ENCODE peak calls at places on chromosomes 7 and 10, in six cellular contexts. R, E, A, U, D and J are unnamed samples.

GRCh38 chr10:15627617-15628196 is 92.0 kb downstream of the ITGA8 start:
- DNase-seq in D (peak), E (no peak), A (no peak), R (no peak), U (no peak), J (no peak)

GRCh38 chr7:118104812-118105441 is 79.0 kb upstream of the LSM8 start:
- DNase-seq in D (peak), A (no peak), R (peak), U (no peak), E (no peak), J (peak)

GRCh38 chr7:41733063-41733398 is 30.1 kb upstream of the INHBA start:
- DNase-seq in E (no peak), A (no peak), D (peak), R (no peak), U (peak), J (peak)

GRCh38 chr7:28556036-28556435 is 143.7 kb downstream of the CREB5 start:
- DNase-seq in U (no peak), A (no peak), D (no peak), E (no peak), R (no peak), J (no peak)

GRCh38 chr10:79136227-79137005 is 67.7 kb downstream of the ZMIZ1 start:
- DNase-seq in A (no peak), R (no peak), D (no peak), E (no peak), U (no peak), J (no peak)

GRCh38 chr7:149218469-149219420 is 20.7 kb upstream of the ZNF212 start:
- DNase-seq in D (peak), R (no peak), U (no peak), A (no peak), E (no peak), J (peak)

GRCh38 chr7:8516976-8517375 is 83.6 kb downstream of the NXPH1 start:
- DNase-seq in A (no peak), E (no peak), R (no peak), D (no peak), U (no peak), J (no peak)

GRCh38 chr10:79112898-79113431 is 44.2 kb downstream of the ZMIZ1 start:
- DNase-seq in E (peak), A (peak), D (peak), R (peak), U (no peak), J (peak)

GRCh38 chr7:136958016-136958415 is 89.6 kb downstream of the CHRM2 start:
- DNase-seq in E (no peak), R (no peak), U (no peak), D (peak), A (no peak), J (peak)

GRCh38 chr10:77687621-77688020 is 50.0 kb upstream of the KCNMA1 start:
- DNase-seq in D (no peak), U (no peak), A (no peak), E (no peak), R (no peak), J (no peak)

GRCh38 chr7:131057015-131057518 is 270.6 kb upstream of the MKLN1 start:
- DNase-seq in U (no peak), D (peak), R (peak), A (peak), E (no peak), J (peak)

GRCh38 chr7:28125381-28126046 is 55.1 kb downstream of the JAZF1 start:
- DNase-seq in A (no peak), E (no peak), D (peak), R (peak), U (no peak), J (peak)

GRCh38 chr10:124674768-124675222 is 69.4 kb downstream of the FAM53B start:
- DNase-seq in R (no peak), D (no peak), A (no peak), E (no peak), U (no peak), J (no peak)

GRCh38 chr10:76160758-76161555 is 729.5 kb downstream of the LRMDA start:
- DNase-seq in D (peak), R (no peak), E (no peak), A (no peak), U (no peak), J (peak)

GRCh38 chr7:141671705-141672496 is 30.1 kb downstream of the DENND11 start:
- DNase-seq in R (peak), A (no peak), D (no peak), E (no peak), U (no peak), J (no peak)

GRCh38 chr10:28686835-28687682 is 9.7 kb downstream of the BAMBI start:
- DNase-seq in E (no peak), U (no peak), A (no peak), D (no peak), R (peak), J (no peak)

GRCh38 chr10:101762736-101763135 is 13.2 kb downstream of the FGF8 start:
- DNase-seq in A (no peak), D (no peak), R (no peak), U (no peak), E (no peak), J (no peak)

GRCh38 chr10:133325392-133325760 is 11.3 kb downstream of the CALY start:
- DNase-seq in R (peak), D (no peak), U (no peak), E (no peak), A (no peak), J (no peak)

GRCh38 chr7:152085116-152085515 is 59.6 kb downstream of the GALNT11 start:
- DNase-seq in R (no peak), A (no peak), D (no peak), E (no peak), U (no peak), J (no peak)

GRCh38 chr10:86218842-86219241 is 147.8 kb downstream of the GRID1 start:
- DNase-seq in U (no peak), D (no peak), A (no peak), R (no peak), E (no peak), J (no peak)

GRCh38 chr7:112448376-112448775 is 1.9 kb upstream of the IFRD1 start:
- DNase-seq in E (no peak), D (no peak), U (no peak), R (no peak), A (no peak), J (no peak)

GRCh38 chr10:50393784-50394183 is 142.5 kb upstream of the ASAH2 start:
- DNase-seq in U (peak), R (peak), D (peak), E (no peak), A (no peak), J (peak)

GRCh38 chr10:44911081-44911540 is at the start of gene TMEM72:
- DNase-seq in A (no peak), E (no peak), R (no peak), U (no peak), D (no peak), J (no peak)

GRCh38 chr7:137933270-137934017 is 68.4 kb downstream of the CREB3L2 start:
- DNase-seq in R (peak), A (no peak), U (no peak), E (peak), D (peak), J (peak)

GRCh38 chr7:112386619-112387018 is 63.6 kb upstream of the IFRD1 start:
- DNase-seq in D (no peak), A (no peak), U (no peak), E (no peak), R (no peak), J (no peak)

GRCh38 chr7:16753932-16754571 is 497 bp downstream of the TSPAN13 start:
- DNase-seq in R (peak), U (no peak), E (peak), D (peak), A (no peak), J (peak)

GRCh38 chr7:106947244-106947728 is 82.2 kb downstream of the PIK3CG start:
- DNase-seq in D (peak), R (peak), U (peak), A (peak), E (no peak), J (peak)

GRCh38 chr7:84783161-84783803 is 403.6 kb downstream of the SEMA3D start:
- DNase-seq in D (peak), A (no peak), R (peak), E (no peak), U (no peak), J (peak)

GRCh38 chr10:79381804-79382221 is 34.5 kb downstream of the PPIF start:
- DNase-seq in R (peak), A (no peak), E (peak), U (no peak), D (peak), J (peak)

GRCh38 chr10:119305860-119306513 is 98.6 kb downstream of the GRK5 start:
- DNase-seq in D (peak), R (peak), A (peak), U (peak), E (peak), J (peak)

GRCh38 chr7:152521420-152522337 is 85.9 kb upstream of the KMT2C start:
- DNase-seq in E (no peak), A (no peak), U (peak), R (no peak), D (no peak), J (no peak)

GRCh38 chr7:74271742-74272141 is 17.5 kb upstream of the CLIP2 start:
- DNase-seq in E (no peak), A (no peak), U (peak), R (no peak), D (no peak), J (no peak)

GRCh38 chr7:44637788-44638594 is 31.6 kb downstream of the OGDH start:
- DNase-seq in D (peak), R (peak), E (peak), A (peak), U (peak), J (peak)

GRCh38 chr10:117137911-117138642 is at the start of gene VAX1:
- DNase-seq in E (no peak), D (no peak), R (no peak), A (no peak), U (no peak), J (no peak)

GRCh38 chr10:14466256-14466655 is 135.5 kb upstream of the FRMD4A start:
- DNase-seq in E (no peak), A (no peak), D (peak), U (no peak), R (no peak), J (peak)

GRCh38 chr10:11177926-11178453 is 160.3 kb downstream of the CELF2 start:
- DNase-seq in R (no peak), A (no peak), E (no peak), D (no peak), U (no peak), J (no peak)

GRCh38 chr10:11181996-11182395 is 164.3 kb downstream of the CELF2 start:
- DNase-seq in R (no peak), A (no peak), U (no peak), E (no peak), D (peak), J (peak)

GRCh38 chr10:11178606-11179221 is 161.0 kb downstream of the CELF2 start:
- DNase-seq in R (no peak), U (no peak), A (no peak), E (no peak), D (peak), J (peak)

GRCh38 chr10:11180228-11180627 is 162.6 kb downstream of the CELF2 start:
- DNase-seq in A (no peak), U (no peak), E (no peak), D (no peak), R (no peak), J (no peak)

DNA sequence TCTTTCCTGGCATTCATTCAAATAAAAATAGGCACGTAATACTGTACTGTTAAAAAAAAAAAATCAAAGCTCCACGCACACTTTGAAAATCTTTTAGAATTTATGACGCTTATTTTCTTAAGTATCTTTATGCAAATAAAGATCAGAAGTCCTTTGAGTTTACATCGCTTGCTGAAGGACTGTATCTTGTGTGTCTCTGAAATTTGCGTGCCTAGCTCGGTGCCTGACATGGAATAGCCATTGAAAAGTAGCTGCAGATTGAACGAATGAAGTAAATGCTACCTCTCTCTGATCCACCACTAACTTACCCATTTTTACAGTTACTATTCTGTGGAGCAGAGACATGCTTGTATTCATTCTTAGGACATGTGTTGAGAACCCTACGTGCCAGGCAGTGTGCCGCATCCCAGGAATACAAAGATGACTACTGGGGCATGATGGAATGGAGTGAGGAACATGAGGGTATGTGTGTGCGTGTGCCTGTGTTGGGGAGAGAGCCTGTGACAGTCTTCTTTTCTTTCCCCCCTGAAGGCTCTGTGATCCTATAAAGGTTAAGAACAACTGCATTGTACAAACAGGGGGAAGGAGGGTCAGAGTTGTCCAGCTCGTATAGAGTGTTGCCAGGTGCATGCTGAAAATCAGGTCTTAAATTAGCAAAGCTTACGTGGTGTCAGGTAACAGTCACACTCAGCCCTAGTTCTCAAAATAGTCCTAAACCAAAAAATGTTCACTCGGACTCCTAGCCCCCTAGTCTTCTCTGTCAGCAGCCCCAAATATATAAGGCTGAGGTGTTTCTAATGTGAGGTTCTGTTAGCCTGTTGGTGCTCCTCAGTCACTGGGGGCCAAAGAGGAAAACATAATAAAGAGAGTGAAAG is 161.8 kb downstream of the CELF2 start:
- DNase-seq in U (no peak), A (no peak), D (no peak), E (no peak), R (no peak), J (no peak)
- H3K4me3 ChIP-seq in U (no peak), A (no peak), D (no peak), E (no peak), R (no peak), J (no peak)

GRCh38 chr7:100606313-100606712 is 4.2 kb downstream of the PCOLCE start:
- DNase-seq in R (no peak), D (no peak), U (no peak), A (no peak), E (no peak), J (no peak)

GRCh38 chr7:100602889-100603696 is 930 bp downstream of the PCOLCE start:
- DNase-seq in R (peak), A (peak), U (no peak), D (peak), E (peak), J (peak)

GRCh38 chr7:100603697-100604077 is 1.5 kb downstream of the PCOLCE start:
- DNase-seq in U (no peak), R (peak), D (no peak), E (no peak), A (no peak), J (peak)

GRCh38 chr7:100604976-100605911 is 3.1 kb downstream of the PCOLCE start:
- DNase-seq in U (no peak), R (no peak), A (no peak), D (no peak), E (peak), J (no peak)

DNA sequence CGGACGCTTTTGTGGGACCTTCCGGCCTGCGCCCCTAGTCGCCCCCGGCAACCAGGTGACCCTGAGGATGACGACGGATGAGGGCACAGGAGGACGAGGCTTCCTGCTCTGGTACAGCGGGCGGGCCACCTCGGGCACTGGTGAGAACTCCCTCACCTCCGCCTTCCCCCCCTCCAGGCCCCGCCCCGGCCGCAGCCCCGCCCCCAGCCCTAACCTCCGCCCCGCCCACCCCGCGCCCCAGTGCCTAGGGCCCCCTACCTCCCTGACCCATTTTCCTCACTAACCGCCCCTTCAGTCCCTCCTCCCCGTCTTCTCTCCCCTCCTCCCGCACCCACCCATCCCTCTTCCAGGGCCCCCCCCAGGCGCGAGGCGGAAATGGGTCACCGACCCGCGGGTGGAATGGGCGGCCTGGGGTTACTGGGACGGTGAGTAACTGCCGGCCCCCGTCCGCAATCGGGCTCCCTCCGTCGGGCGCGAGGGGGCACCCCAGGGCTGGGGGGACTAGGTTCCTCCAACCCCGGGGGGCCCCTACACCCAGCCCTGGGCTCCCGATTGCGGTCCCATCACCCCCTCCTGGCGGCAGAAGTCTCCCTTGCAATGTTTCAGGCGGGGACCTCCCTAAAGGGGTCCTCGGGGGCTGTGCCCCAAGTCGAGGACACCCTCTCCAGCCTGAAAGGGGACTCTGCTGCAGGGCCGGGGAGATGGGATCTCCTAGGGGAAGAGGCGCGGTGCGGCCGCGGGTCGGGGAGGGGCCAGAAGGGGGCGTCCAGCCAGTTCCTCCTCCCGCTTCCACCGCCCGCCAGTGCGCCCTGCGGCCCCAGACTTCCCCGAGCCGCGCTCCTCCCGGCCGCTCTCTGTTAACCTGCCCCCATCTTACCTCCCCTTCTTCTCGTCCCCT is 2.2 kb downstream of the PCOLCE start:
- DNase-seq in D (no peak), U (peak), R (peak), A (no peak), E (peak), J (peak)
- H3K4me3 ChIP-seq in D (peak), U (peak), R (peak), A (peak), E (peak), J (peak)

GRCh38 chr10:62813453-62813852 is 2.7 kb downstream of the EGR2 start:
- DNase-seq in R (no peak), A (no peak), D (no peak), E (no peak), U (no peak), J (no peak)

GRCh38 chr10:62814901-62815372 is 1.2 kb downstream of the EGR2 start:
- DNase-seq in D (peak), A (no peak), U (no peak), E (peak), R (peak), J (no peak)

GRCh38 chr10:62815373-62816111 is 624 bp downstream of the EGR2 start:
- DNase-seq in R (peak), A (no peak), U (no peak), E (no peak), D (peak), J (no peak)

GRCh38 chr10:62812672-62813439 is 3.3 kb downstream of the EGR2 start:
- DNase-seq in U (no peak), R (no peak), D (no peak), A (no peak), E (no peak), J (no peak)

GRCh38 chr10:62813981-62814380 is 2.2 kb downstream of the EGR2 start:
- DNase-seq in U (no peak), E (no peak), A (no peak), R (no peak), D (no peak), J (no peak)
- H3K4me3 ChIP-seq in U (no peak), E (peak), A (no peak), R (no peak), D (no peak), J (no peak)

DNA sequence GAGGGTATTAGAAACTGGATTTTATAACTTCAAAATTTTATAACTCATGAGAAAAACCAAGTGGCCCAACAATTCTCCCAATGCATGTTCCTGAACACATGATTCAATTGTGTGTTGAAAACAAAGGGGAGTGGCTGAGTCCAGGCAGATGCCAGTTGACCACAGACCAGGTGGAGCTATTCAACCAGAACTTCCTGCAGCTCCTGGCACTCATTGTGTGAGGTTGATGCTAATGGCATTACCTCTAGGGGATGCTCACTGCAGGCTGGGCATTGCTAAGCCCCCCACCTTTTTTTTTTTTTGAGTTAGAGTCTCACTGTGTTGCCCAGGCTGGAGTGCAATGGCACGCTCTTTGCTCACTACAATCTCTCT is 20.3 kb downstream of the MYOF start:
- DNase-seq in E (no peak), U (peak), A (no peak), D (peak), R (peak), J (no peak)
- H3K4me3 ChIP-seq in E (no peak), U (no peak), A (no peak), D (peak), R (no peak), J (no peak)

GRCh38 chr10:102781089-102781920 is 37.6 kb downstream of the WBP1L start:
- DNase-seq in U (no peak), R (no peak), A (no peak), D (no peak), E (no peak), J (peak)

GRCh38 chr10:102782698-102783540 is 39.2 kb downstream of the WBP1L start:
- DNase-seq in R (peak), E (peak), U (no peak), A (peak), D (peak), J (peak)

GRCh38 chr10:102783541-102783930 is 39.8 kb downstream of the WBP1L start:
- DNase-seq in D (no peak), E (no peak), U (no peak), R (no peak), A (no peak), J (no peak)

GRCh38 chr10:102780246-102780645 is 36.5 kb downstream of the WBP1L start:
- DNase-seq in D (peak), A (no peak), E (no peak), R (peak), U (peak), J (peak)

DNA sequence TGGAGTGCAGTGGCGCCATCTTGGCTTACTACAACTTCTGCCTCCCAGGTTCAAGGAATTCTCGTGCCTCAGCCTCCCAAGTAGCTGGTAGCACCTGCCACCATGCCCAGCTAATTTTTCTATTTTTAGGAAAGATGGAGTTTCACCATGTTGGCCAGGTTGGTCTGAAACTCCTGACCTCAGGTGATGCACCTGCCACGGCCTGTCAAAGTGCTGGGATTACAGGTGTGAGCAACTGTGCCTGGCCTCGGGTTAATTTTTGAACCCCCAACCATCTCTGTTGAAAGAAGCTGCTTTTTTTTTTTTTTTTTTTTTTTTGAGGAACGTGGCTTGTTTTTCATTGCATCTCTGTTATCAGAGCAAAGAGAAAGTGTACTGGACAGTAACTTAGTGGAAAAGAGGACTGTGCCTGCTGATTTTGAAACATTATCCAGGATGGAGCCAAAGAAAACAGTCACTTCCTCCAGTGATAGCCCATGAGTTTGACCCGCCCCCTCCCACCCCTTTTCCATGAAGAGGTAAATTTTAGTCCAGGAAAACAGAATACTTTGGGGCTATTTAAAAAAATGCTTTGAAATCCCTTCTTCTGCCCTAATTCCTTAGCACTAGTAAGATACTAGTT is 38.3 kb downstream of the WBP1L start:
- DNase-seq in E (no peak), R (peak), D (peak), U (no peak), A (no peak), J (peak)
- H3K4me3 ChIP-seq in E (peak), R (peak), D (no peak), U (no peak), A (no peak), J (no peak)